ENCODE peak calls at places on chromosomes 13 and 19, in ten cellular contexts. One of them, this sample, is unnamed.

GRCh38 chr19:2207991-2208860 is 27.9 kb downstream of the PLEKHJ1 start:
- DNase-seq in omental fat pad: no peak
- DNase-seq in psoas muscle: peak
- DNase-seq in A549: no peak
- DNase-seq in endothelial cell: no peak
- DNase-seq in progenitor cell of endocrine pancreas: no peak
- DNase-seq in GM13977: peak
- DNase-seq in heart left ventricle: peak
- DNase-seq in upper lobe of right lung: no peak
- DNase-seq in PC-3: no peak
- DNase-seq in this sample: peak

GRCh38 chr19:17235618-17236413 is 9.8 kb downstream of the OCEL1 start:
- DNase-seq in psoas muscle: peak
- DNase-seq in upper lobe of right lung: peak
- DNase-seq in heart left ventricle: peak
- DNase-seq in PC-3: no peak
- DNase-seq in omental fat pad: no peak
- DNase-seq in endothelial cell: peak
- DNase-seq in GM13977: peak
- DNase-seq in progenitor cell of endocrine pancreas: peak
- DNase-seq in A549: no peak
- DNase-seq in this sample: peak

GRCh38 chr19:51571599-51571998 is 516 bp downstream of the ZNF175 start:
- DNase-seq in upper lobe of right lung: no peak
- DNase-seq in endothelial cell: no peak
- DNase-seq in progenitor cell of endocrine pancreas: no peak
- DNase-seq in heart left ventricle: no peak
- DNase-seq in PC-3: peak
- DNase-seq in omental fat pad: no peak
- DNase-seq in A549: no peak
- DNase-seq in psoas muscle: no peak
- DNase-seq in GM13977: no peak
- DNase-seq in this sample: no peak

GRCh38 chr19:12545267-12545666 is 6.0 kb downstream of the ZNF564 start:
- DNase-seq in GM13977: no peak
- DNase-seq in endothelial cell: no peak
- DNase-seq in omental fat pad: no peak
- DNase-seq in A549: no peak
- DNase-seq in progenitor cell of endocrine pancreas: no peak
- DNase-seq in upper lobe of right lung: no peak
- DNase-seq in PC-3: no peak
- DNase-seq in psoas muscle: no peak
- DNase-seq in heart left ventricle: no peak
- DNase-seq in this sample: no peak

GRCh38 chr19:51070334-51070886 is 5.5 kb upstream of the KLK13 start:
- DNase-seq in endothelial cell: no peak
- DNase-seq in omental fat pad: no peak
- DNase-seq in PC-3: peak
- DNase-seq in progenitor cell of endocrine pancreas: no peak
- DNase-seq in A549: no peak
- DNase-seq in upper lobe of right lung: no peak
- DNase-seq in GM13977: no peak
- DNase-seq in psoas muscle: no peak
- DNase-seq in heart left ventricle: no peak
- DNase-seq in this sample: no peak

GRCh38 chr19:15161028-15161984 is 39.5 kb downstream of the NOTCH3 start:
- DNase-seq in A549: peak
- DNase-seq in omental fat pad: no peak
- DNase-seq in heart left ventricle: no peak
- DNase-seq in GM13977: peak
- DNase-seq in progenitor cell of endocrine pancreas: no peak
- DNase-seq in PC-3: peak
- DNase-seq in psoas muscle: no peak
- DNase-seq in endothelial cell: no peak
- DNase-seq in upper lobe of right lung: no peak
- DNase-seq in this sample: no peak

GRCh38 chr13:94811753-94812152 is 99.4 kb upstream of the SOX21 start:
- DNase-seq in PC-3: no peak
- DNase-seq in psoas muscle: no peak
- DNase-seq in upper lobe of right lung: no peak
- DNase-seq in GM13977: no peak
- DNase-seq in progenitor cell of endocrine pancreas: no peak
- DNase-seq in endothelial cell: no peak
- DNase-seq in omental fat pad: no peak
- DNase-seq in heart left ventricle: no peak
- DNase-seq in A549: no peak
- DNase-seq in this sample: no peak

GRCh38 chr19:41902594-41902993 is 19.6 kb downstream of the ARHGEF1 start:
- DNase-seq in heart left ventricle: no peak
- DNase-seq in upper lobe of right lung: no peak
- DNase-seq in A549: no peak
- DNase-seq in PC-3: no peak
- DNase-seq in progenitor cell of endocrine pancreas: no peak
- DNase-seq in omental fat pad: no peak
- DNase-seq in psoas muscle: no peak
- DNase-seq in GM13977: no peak
- DNase-seq in endothelial cell: no peak
- DNase-seq in this sample: no peak

GRCh38 chr19:2532252-2533071 is 56.5 kb downstream of the GADD45B start:
- DNase-seq in omental fat pad: no peak
- DNase-seq in A549: no peak
- DNase-seq in progenitor cell of endocrine pancreas: no peak
- DNase-seq in endothelial cell: no peak
- DNase-seq in upper lobe of right lung: no peak
- DNase-seq in GM13977: no peak
- DNase-seq in heart left ventricle: no peak
- DNase-seq in psoas muscle: no peak
- DNase-seq in PC-3: peak
- DNase-seq in this sample: no peak

GRCh38 chr13:40969169-40969901 is 49.8 kb downstream of the ELF1 start:
- DNase-seq in GM13977: no peak
- DNase-seq in psoas muscle: no peak
- DNase-seq in omental fat pad: no peak
- DNase-seq in heart left ventricle: no peak
- DNase-seq in upper lobe of right lung: no peak
- DNase-seq in progenitor cell of endocrine pancreas: no peak
- DNase-seq in A549: no peak
- DNase-seq in endothelial cell: no peak
- DNase-seq in PC-3: no peak
- DNase-seq in this sample: no peak

GRCh38 chr19:41123716-41124244 is 9.5 kb downstream of the CYP2F1 start:
- DNase-seq in PC-3: no peak
- DNase-seq in endothelial cell: no peak
- DNase-seq in A549: no peak
- DNase-seq in progenitor cell of endocrine pancreas: no peak
- DNase-seq in psoas muscle: no peak
- DNase-seq in omental fat pad: no peak
- DNase-seq in GM13977: no peak
- DNase-seq in heart left ventricle: no peak
- DNase-seq in upper lobe of right lung: no peak
- DNase-seq in this sample: no peak

GRCh38 chr19:16435999-16436650 is 35.6 kb downstream of the EPS15L1 start:
- DNase-seq in PC-3: no peak
- DNase-seq in endothelial cell: no peak
- DNase-seq in upper lobe of right lung: no peak
- DNase-seq in progenitor cell of endocrine pancreas: no peak
- DNase-seq in A549: no peak
- DNase-seq in omental fat pad: no peak
- DNase-seq in heart left ventricle: no peak
- DNase-seq in psoas muscle: no peak
- DNase-seq in GM13977: no peak
- DNase-seq in this sample: peak

GRCh38 chr13:114222461-114222968 is 12.2 kb upstream of the CDC16 start:
- DNase-seq in omental fat pad: no peak
- DNase-seq in GM13977: peak
- DNase-seq in PC-3: no peak
- DNase-seq in heart left ventricle: no peak
- DNase-seq in upper lobe of right lung: no peak
- DNase-seq in A549: no peak
- DNase-seq in endothelial cell: no peak
- DNase-seq in psoas muscle: no peak
- DNase-seq in progenitor cell of endocrine pancreas: no peak
- DNase-seq in this sample: peak

GRCh38 chr19:10878253-10878652 is 6.9 kb downstream of the CARM1 start:
- DNase-seq in psoas muscle: no peak
- DNase-seq in upper lobe of right lung: no peak
- DNase-seq in heart left ventricle: no peak
- DNase-seq in PC-3: no peak
- DNase-seq in progenitor cell of endocrine pancreas: no peak
- DNase-seq in GM13977: peak
- DNase-seq in omental fat pad: no peak
- DNase-seq in endothelial cell: no peak
- DNase-seq in A549: no peak
- DNase-seq in this sample: no peak

GRCh38 chr13:21233086-21233485 is 56.6 kb downstream of the MRPL57 start:
- DNase-seq in endothelial cell: no peak
- DNase-seq in psoas muscle: no peak
- DNase-seq in PC-3: no peak
- DNase-seq in GM13977: no peak
- DNase-seq in A549: no peak
- DNase-seq in upper lobe of right lung: no peak
- DNase-seq in progenitor cell of endocrine pancreas: no peak
- DNase-seq in heart left ventricle: no peak
- DNase-seq in omental fat pad: no peak
- DNase-seq in this sample: no peak

GRCh38 chr13:21231426-21231945 is 55.0 kb downstream of the MRPL57 start:
- DNase-seq in progenitor cell of endocrine pancreas: no peak
- DNase-seq in A549: no peak
- DNase-seq in endothelial cell: no peak
- DNase-seq in psoas muscle: no peak
- DNase-seq in PC-3: no peak
- DNase-seq in heart left ventricle: no peak
- DNase-seq in GM13977: no peak
- DNase-seq in omental fat pad: no peak
- DNase-seq in upper lobe of right lung: no peak
- DNase-seq in this sample: no peak

GRCh38 chr13:21232599-21232998 is 56.1 kb downstream of the MRPL57 start:
- DNase-seq in A549: no peak
- DNase-seq in progenitor cell of endocrine pancreas: no peak
- DNase-seq in endothelial cell: no peak
- DNase-seq in omental fat pad: no peak
- DNase-seq in psoas muscle: no peak
- DNase-seq in GM13977: no peak
- DNase-seq in PC-3: no peak
- DNase-seq in heart left ventricle: no peak
- DNase-seq in upper lobe of right lung: no peak
- DNase-seq in this sample: no peak

GRCh38 chr13:21230516-21230915 is 54.1 kb downstream of the MRPL57 start:
- DNase-seq in upper lobe of right lung: no peak
- DNase-seq in heart left ventricle: no peak
- DNase-seq in A549: no peak
- DNase-seq in psoas muscle: no peak
- DNase-seq in omental fat pad: no peak
- DNase-seq in endothelial cell: no peak
- DNase-seq in progenitor cell of endocrine pancreas: no peak
- DNase-seq in PC-3: no peak
- DNase-seq in GM13977: no peak
- DNase-seq in this sample: no peak

GRCh38 chr13:21232196-21232595 is 55.7 kb downstream of the MRPL57 start:
- DNase-seq in upper lobe of right lung: no peak
- DNase-seq in omental fat pad: no peak
- DNase-seq in PC-3: no peak
- DNase-seq in psoas muscle: peak
- DNase-seq in A549: no peak
- DNase-seq in endothelial cell: no peak
- DNase-seq in heart left ventricle: no peak
- DNase-seq in GM13977: no peak
- DNase-seq in progenitor cell of endocrine pancreas: no peak
- DNase-seq in this sample: no peak
- TF ChIP-seq CTCF in upper lobe of right lung: no peak
- TF ChIP-seq CTCF in omental fat pad: no peak
- TF ChIP-seq CTCF in PC-3: no peak
- TF ChIP-seq CTCF in psoas muscle: no peak
- TF ChIP-seq CTCF in A549: no peak
- TF ChIP-seq CTCF in endothelial cell: no peak
- TF ChIP-seq CTCF in heart left ventricle: no peak
- TF ChIP-seq CTCF in GM13977: no peak
- TF ChIP-seq CTCF in progenitor cell of endocrine pancreas: no peak
- TF ChIP-seq CTCF in this sample: no peak

GRCh38 chr19:3977242-3978143 is 6.6 kb upstream of the DAPK3 start:
- DNase-seq in progenitor cell of endocrine pancreas: no peak
- DNase-seq in A549: no peak
- DNase-seq in heart left ventricle: peak
- DNase-seq in endothelial cell: no peak
- DNase-seq in upper lobe of right lung: no peak
- DNase-seq in GM13977: no peak
- DNase-seq in PC-3: no peak
- DNase-seq in omental fat pad: no peak
- DNase-seq in psoas muscle: peak
- DNase-seq in this sample: no peak
- TF ChIP-seq CTCF in progenitor cell of endocrine pancreas: peak
- TF ChIP-seq CTCF in A549: no peak
- TF ChIP-seq CTCF in heart left ventricle: no peak
- TF ChIP-seq CTCF in endothelial cell: peak
- TF ChIP-seq CTCF in upper lobe of right lung: no peak
- TF ChIP-seq CTCF in GM13977: no peak
- TF ChIP-seq CTCF in PC-3: no peak
- TF ChIP-seq CTCF in omental fat pad: no peak
- TF ChIP-seq CTCF in psoas muscle: peak
- TF ChIP-seq CTCF in this sample: no peak

DNA sequence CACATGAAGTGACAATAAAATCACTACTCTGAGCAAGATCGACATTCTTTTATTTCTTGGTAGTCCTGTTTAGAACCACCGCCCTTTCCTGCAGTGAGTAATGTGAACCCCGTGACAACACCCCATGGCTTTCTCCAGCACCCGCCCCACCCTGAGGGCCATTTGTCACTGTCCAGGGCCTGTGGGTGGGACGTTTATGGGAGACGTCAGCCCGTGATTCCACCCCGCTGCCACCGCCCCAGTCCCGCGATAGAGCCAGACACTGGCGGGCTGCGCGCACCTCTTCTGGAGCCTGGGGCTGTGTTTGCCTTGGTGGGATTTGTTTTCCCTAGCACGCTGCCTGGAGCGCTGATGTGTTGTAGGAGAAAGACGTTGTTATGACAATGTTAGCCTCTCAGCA is 263.7 kb downstream of the TEX29 start:
- DNase-seq in progenitor cell of endocrine pancreas: no peak
- DNase-seq in PC-3: no peak
- DNase-seq in endothelial cell: no peak
- DNase-seq in psoas muscle: no peak
- DNase-seq in A549: no peak
- DNase-seq in upper lobe of right lung: no peak
- DNase-seq in heart left ventricle: no peak
- DNase-seq in omental fat pad: no peak
- DNase-seq in GM13977: no peak
- DNase-seq in this sample: no peak
- TF ChIP-seq CTCF in progenitor cell of endocrine pancreas: no peak
- TF ChIP-seq CTCF in PC-3: no peak
- TF ChIP-seq CTCF in endothelial cell: no peak
- TF ChIP-seq CTCF in psoas muscle: no peak
- TF ChIP-seq CTCF in A549: no peak
- TF ChIP-seq CTCF in upper lobe of right lung: no peak
- TF ChIP-seq CTCF in heart left ventricle: no peak
- TF ChIP-seq CTCF in omental fat pad: no peak
- TF ChIP-seq CTCF in GM13977: no peak
- TF ChIP-seq CTCF in this sample: no peak

DNA sequence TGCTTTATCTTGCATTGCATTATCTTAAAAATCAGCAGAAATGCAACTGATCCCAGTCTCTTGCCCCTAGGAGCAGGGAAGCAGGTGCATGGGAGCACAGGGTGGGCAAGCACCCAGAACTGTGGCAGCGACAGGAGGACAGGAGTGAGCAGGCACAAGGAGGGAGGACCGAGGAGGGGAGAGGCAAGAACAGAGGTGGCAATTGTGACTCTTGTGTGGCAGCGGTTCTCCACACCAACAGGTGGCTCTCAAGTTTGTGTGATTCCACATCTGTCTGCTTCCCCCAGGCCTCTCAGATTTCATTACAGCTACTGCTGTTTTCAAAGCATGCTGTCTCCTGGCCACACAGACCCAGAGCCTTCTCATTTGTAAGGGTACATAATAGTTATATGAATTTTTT is 108.6 kb downstream of the STK24 start:
- DNase-seq in omental fat pad: no peak
- DNase-seq in psoas muscle: no peak
- DNase-seq in progenitor cell of endocrine pancreas: no peak
- DNase-seq in PC-3: no peak
- DNase-seq in GM13977: no peak
- DNase-seq in heart left ventricle: no peak
- DNase-seq in endothelial cell: no peak
- DNase-seq in upper lobe of right lung: no peak
- DNase-seq in A549: no peak
- DNase-seq in this sample: no peak
- TF ChIP-seq CTCF in omental fat pad: no peak
- TF ChIP-seq CTCF in psoas muscle: peak
- TF ChIP-seq CTCF in progenitor cell of endocrine pancreas: no peak
- TF ChIP-seq CTCF in PC-3: no peak
- TF ChIP-seq CTCF in GM13977: no peak
- TF ChIP-seq CTCF in heart left ventricle: no peak
- TF ChIP-seq CTCF in endothelial cell: no peak
- TF ChIP-seq CTCF in upper lobe of right lung: no peak
- TF ChIP-seq CTCF in A549: no peak
- TF ChIP-seq CTCF in this sample: no peak

This sample was measured in thyroid gland.